ENCODE peak calls at places on chromosome 3, in eight cellular contexts. R is OCI-LY7, N is tibial artery, X is transverse colon, J is cardiac muscle cell, S is testis, Y is thyroid gland, U is colonic mucosa. Q is an unnamed sample. For H3K9me3, the result is how much of the 10 kb centered on the place peaks cover.

GRCh38 chr3:126746395-126747177 is 42.5 kb downstream of the CHCHD6 start:
- DNase-seq in Y (peak), N (no peak), J (peak), R (no peak), U (no peak), S (peak), X (no peak), Q (peak)

GRCh38 chr3:128170866-128171516 is 17.7 kb downstream of the EEFSEC start:
- DNase-seq in R (peak), X (peak), S (peak), N (peak), U (peak), Y (peak), J (peak), Q (peak)

GRCh38 chr3:61564405-61565059 is 3.2 kb downstream of the PTPRG start:
- DNase-seq in R (no peak), N (peak), X (peak), Y (peak), S (peak), U (peak), J (peak), Q (peak)

GRCh38 chr3:155748611-155749365 is 3.9 kb upstream of the PLCH1 start:
- DNase-seq in J (no peak), R (no peak), X (no peak), Y (no peak), N (no peak), S (no peak), U (no peak), Q (no peak)

GRCh38 chr3:134332344-134332743 is 41.9 kb downstream of the AMOTL2 start:
- DNase-seq in N (peak), U (no peak), S (no peak), Y (peak), R (no peak), X (no peak), J (no peak), Q (no peak)

GRCh38 chr3:52859686-52860423 is 25.0 kb upstream of the MUSTN1 start:
- DNase-seq in J (no peak), Y (no peak), S (peak), N (no peak), R (no peak), U (no peak), X (no peak), Q (no peak)

GRCh38 chr3:49856181-49857005 is at the start of gene TRAIP:
- DNase-seq in S (peak), U (peak), Y (peak), X (peak), R (peak), N (peak), J (peak), Q (peak)

GRCh38 chr3:155428558-155428957 is 135.1 kb upstream of the STRIT1 start:
- DNase-seq in R (no peak), J (no peak), X (no peak), Y (no peak), N (no peak), S (no peak), U (no peak), Q (no peak)

GRCh38 chr3:132160218-132160617 is 125.4 kb upstream of the CPNE4 start:
- DNase-seq in Y (no peak), N (no peak), J (no peak), X (no peak), R (no peak), S (no peak), U (no peak), Q (no peak)

GRCh38 chr3:129310111-129310601 is 31.5 kb downstream of the HMCES start:
- DNase-seq in N (no peak), J (no peak), U (no peak), X (peak), S (no peak), Y (no peak), R (no peak), Q (no peak)

GRCh38 chr3:1087066-1087555 is 5.7 kb upstream of the CNTN6 start:
- DNase-seq in U (no peak), X (no peak), R (no peak), N (peak), Y (peak), S (no peak), J (peak), Q (no peak)

GRCh38 chr3:713225-713624 is 379.6 kb upstream of the CNTN6 start:
- DNase-seq in R (no peak), Y (no peak), U (no peak), N (no peak), S (no peak), X (no peak), J (no peak), Q (no peak)

GRCh38 chr3:173191611-173192010 is 50.6 kb upstream of the SPATA16 start:
- DNase-seq in S (no peak), Y (no peak), X (no peak), R (no peak), J (no peak), N (no peak), U (no peak), Q (no peak)

GRCh38 chr3:4001976-4002375 is 202.7 kb downstream of the LRRN1 start:
- DNase-seq in R (no peak), J (no peak), Y (no peak), N (no peak), X (no peak), U (no peak), S (no peak), Q (no peak)

GRCh38 chr3:71103430-71103881 is 480.1 kb downstream of the FOXP1 start:
- DNase-seq in N (peak), R (no peak), Y (peak), S (no peak), U (peak), J (no peak), X (peak), Q (no peak)

GRCh38 chr3:38141173-38141951 is 2.9 kb downstream of the MYD88 start:
- DNase-seq in X (no peak), R (no peak), Y (no peak), S (no peak), J (no peak), U (no peak), N (no peak), Q (no peak)

GRCh38 chr3:7978104-7978457 is 523.5 kb upstream of the LMCD1 start:
- DNase-seq in R (no peak), U (no peak), J (no peak), Y (no peak), X (no peak), N (no peak), S (peak), Q (peak)

GRCh38 chr3:33544126-33544525 is 103.9 kb upstream of the UBP1 start:
- DNase-seq in Y (no peak), J (no peak), S (no peak), U (no peak), R (no peak), X (no peak), N (no peak), Q (no peak)

GRCh38 chr3:149772861-149773260 is 19.5 kb downstream of the ANKUB1 start:
- DNase-seq in Y (no peak), X (no peak), N (no peak), R (no peak), U (no peak), J (no peak), S (no peak), Q (no peak)

GRCh38 chr3:141294848-141295247 is 63.2 kb downstream of the PXYLP1 start:
- DNase-seq in U (no peak), Y (no peak), N (no peak), X (no peak), R (no peak), J (no peak), S (no peak), Q (no peak)

GRCh38 chr3:71048948-71049347 is 534.6 kb downstream of the FOXP1 start:
- DNase-seq in X (peak), N (no peak), Y (no peak), J (no peak), U (peak), R (no peak), S (no peak), Q (no peak)

GRCh38 chr3:141288331-141288990 is 56.8 kb downstream of the PXYLP1 start:
- DNase-seq in R (no peak), X (no peak), N (no peak), J (no peak), S (no peak), Y (peak), U (no peak), Q (no peak)

GRCh38 chr3:106239195-106239697 is 370.4 kb upstream of the CBLB start:
- DNase-seq in J (no peak), R (no peak), U (no peak), N (no peak), X (no peak), S (no peak), Y (no peak), Q (no peak)

GRCh38 chr3:34956511-34956910 is 682.8 kb upstream of the ARPP21 start:
- DNase-seq in U (no peak), J (no peak), Y (no peak), S (no peak), X (no peak), R (no peak), N (no peak), Q (no peak)

GRCh38 chr3:16600771-16601538 is 4.3 kb downstream of the DAZL start:
- DNase-seq in S (peak), R (peak), N (peak), U (peak), Y (peak), X (peak), J (peak), Q (peak)

GRCh38 chr3:27431116-27431515 is 53.1 kb downstream of the SLC4A7 start:
- DNase-seq in Y (peak), S (no peak), J (no peak), N (no peak), R (no peak), U (no peak), X (no peak), Q (no peak)

GRCh38 chr3:173699353-173699752 is 301.8 kb downstream of the NLGN1 start:
- DNase-seq in S (no peak), X (no peak), Y (no peak), J (no peak), N (no peak), U (no peak), R (no peak), Q (no peak)

GRCh38 chr3:9032236-9032777 is 69.0 kb upstream of the RAD18 start:
- DNase-seq in X (no peak), N (no peak), Y (no peak), J (no peak), U (no peak), S (no peak), R (no peak), Q (no peak)

GRCh38 chr3:173617490-173617889 is 219.9 kb downstream of the NLGN1 start:
- DNase-seq in X (peak), Y (peak), N (no peak), R (no peak), J (peak), U (no peak), S (no peak), Q (no peak)

GRCh38 chr3:171854649-171855305 is 11.6 kb downstream of the TMEM212 start:
- DNase-seq in U (no peak), X (no peak), R (peak), Y (no peak), N (no peak), J (no peak), S (no peak), Q (no peak)
- H3K9me3 ChIP-seq in U (under half), X (under half), R (under half), Y (under half), N (under half), J (under half), S (under half), Q (under half)

DNA sequence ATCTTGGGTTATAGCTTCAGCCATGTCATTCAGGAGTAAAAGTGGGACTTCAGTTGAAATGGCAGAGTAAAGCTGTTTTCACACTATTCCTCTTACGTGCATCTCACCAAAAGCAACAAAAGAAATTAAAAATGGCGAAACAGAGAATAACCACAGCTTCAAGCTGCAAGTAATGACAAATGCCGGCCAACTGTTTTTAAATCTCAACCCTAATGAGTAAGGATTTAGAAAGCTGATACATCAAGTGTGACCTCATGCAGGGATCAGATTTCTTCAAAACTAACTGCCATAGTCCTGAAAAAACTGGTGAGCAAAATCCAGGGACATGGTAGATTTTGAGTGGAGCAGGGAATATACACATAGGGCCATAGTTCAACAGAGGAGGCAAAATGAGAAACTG is 84.7 kb downstream of the COL6A6 start:
- DNase-seq in S (no peak), U (no peak), N (no peak), J (no peak), Y (no peak), R (no peak), X (no peak), Q (no peak)
- H3K4me3 ChIP-seq in S (no peak), U (no peak), N (no peak), J (no peak), Y (no peak), R (no peak), X (no peak), Q (no peak)

DNA sequence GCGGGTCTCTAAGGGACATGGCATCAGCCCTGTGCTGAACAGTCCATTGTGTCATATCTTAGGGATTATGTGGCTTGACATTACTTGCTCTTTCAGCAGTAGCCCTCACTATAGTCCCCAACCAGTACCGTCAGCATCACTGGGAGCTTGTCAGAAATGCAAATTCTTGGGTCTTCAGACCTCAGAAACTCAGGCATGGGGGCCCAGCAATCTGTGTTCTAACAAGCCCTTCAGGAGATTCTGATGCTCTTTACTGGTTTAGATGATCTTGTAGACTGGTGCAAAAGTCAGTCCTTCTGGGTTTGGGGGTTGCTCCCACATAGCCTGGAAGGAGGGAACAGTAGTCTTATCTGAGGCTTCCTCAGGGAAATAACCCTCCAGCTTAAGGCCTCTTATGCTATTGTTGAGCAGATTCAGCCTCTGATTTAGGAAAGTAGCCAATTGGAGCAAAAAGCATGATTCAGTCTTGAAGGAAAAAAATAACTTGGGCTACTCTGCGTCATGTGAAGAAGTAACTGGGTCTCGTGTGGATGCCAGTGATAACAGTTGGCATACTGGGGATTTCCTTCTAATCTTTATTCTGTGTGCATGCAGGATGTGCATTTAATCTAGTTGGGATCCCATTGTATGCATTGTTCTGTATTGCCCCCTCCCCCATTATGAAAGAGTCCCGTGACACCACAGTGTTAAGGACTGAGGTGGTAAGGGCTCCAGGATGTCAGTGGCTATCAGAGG is 38.9 kb upstream of the TRAK1 start:
- DNase-seq in S (no peak), X (no peak), Y (no peak), J (no peak), R (no peak), N (no peak), U (no peak), Q (no peak)
- H3K27ac ChIP-seq in S (peak), X (peak), Y (peak), J (peak), R (no peak), N (peak), U (peak), Q (peak)

DNA sequence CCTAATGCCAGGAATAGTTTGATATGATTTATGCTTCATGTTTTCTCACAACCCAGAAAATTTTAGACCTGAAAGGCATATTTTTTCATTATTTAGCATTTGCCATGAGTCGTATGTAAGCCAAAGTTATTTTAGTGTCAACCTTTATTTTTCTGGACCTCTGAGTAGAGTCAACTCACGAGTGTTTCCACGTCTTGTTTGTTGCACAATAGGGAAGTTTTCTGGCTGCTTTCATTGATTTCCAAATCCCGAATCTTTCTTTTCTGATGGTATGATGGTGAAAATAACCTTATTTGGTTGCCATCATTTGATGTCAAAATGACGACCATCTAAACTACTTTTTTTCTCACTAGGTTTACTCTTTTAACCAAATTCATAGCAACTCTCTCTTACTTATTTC is 447.6 kb downstream of the MECOM start:
- DNase-seq in S (no peak), N (no peak), U (no peak), X (no peak), R (no peak), J (no peak), Y (no peak), Q (no peak)
- H3K9me3 ChIP-seq in S (under half), N (under half), U (under half), X (under half), R (under half), J (under half), Y (under half), Q (under half)

GRCh38 chr3:118801899-118802298 is 232.7 kb downstream of the IGSF11 start:
- DNase-seq in Y (peak), R (no peak), J (no peak), S (no peak), U (no peak), N (no peak), X (no peak), Q (no peak)
- H3K4me3 ChIP-seq in Y (no peak), R (no peak), J (no peak), S (no peak), U (no peak), N (no peak), X (no peak), Q (no peak)